ENCODE peak calls at places on chromosomes 7 and 10, in five cellular contexts. B, U, R, E and G are unnamed samples.

GRCh38 chr7:105309235-105310156 is 79.2 kb downstream of the SRPK2 start:
- DNase-seq in E (no peak), B (peak), R (no peak), U (no peak), G (no peak)

GRCh38 chr7:36396150-36396549 is 6.5 kb downstream of the ANLN start:
- DNase-seq in B (no peak), R (no peak), E (no peak), U (no peak), G (no peak)

GRCh38 chr7:22445140-22445722 is 54.8 kb downstream of the STEAP1B start:
- DNase-seq in R (no peak), E (no peak), U (no peak), B (peak), G (peak)

GRCh38 chr7:52447781-52448180 is 587.7 kb upstream of the POM121L12 start:
- DNase-seq in E (no peak), U (no peak), B (no peak), R (no peak), G (no peak)

GRCh38 chr7:140533394-140533872 is 54.1 kb upstream of the MKRN1 start:
- DNase-seq in E (no peak), R (no peak), B (no peak), U (no peak), G (no peak)

GRCh38 chr7:117338020-117338419 is 15.2 kb upstream of the WNT2 start:
- DNase-seq in U (no peak), R (no peak), B (no peak), E (no peak), G (no peak)

GRCh38 chr7:73851410-73852338 is 9.3 kb upstream of the TMEM270 start:
- DNase-seq in R (peak), B (no peak), U (no peak), E (peak), G (peak)

GRCh38 chr10:4596951-4597350 is 229.1 kb upstream of the AKR1E2 start:
- DNase-seq in U (no peak), E (no peak), R (no peak), B (no peak), G (no peak)

GRCh38 chr10:122029503-122030199 is 40.7 kb downstream of the TACC2 start:
- DNase-seq in R (no peak), E (no peak), B (peak), U (no peak), G (no peak)

GRCh38 chr7:138889566-138889965 is 91.6 kb upstream of the ATP6V0A4 start:
- DNase-seq in E (no peak), B (no peak), U (no peak), R (no peak), G (no peak)

GRCh38 chr10:101442456-101442800 is 88.5 kb downstream of the BTRC start:
- DNase-seq in E (no peak), U (no peak), B (no peak), R (no peak), G (no peak)

GRCh38 chr10:17348111-17349008 is 106.0 kb downstream of the ST8SIA6 start:
- DNase-seq in B (peak), U (no peak), E (peak), R (no peak), G (no peak)

GRCh38 chr10:90665905-90666662 is 191.8 kb downstream of the HTR7 start:
- DNase-seq in B (no peak), U (no peak), R (no peak), E (no peak), G (no peak)

GRCh38 chr10:25849971-25850370 is 84.1 kb upstream of the MYO3A start:
- DNase-seq in U (no peak), E (no peak), B (no peak), R (no peak), G (no peak)

GRCh38 chr7:111210996-111211395 is 120.1 kb downstream of the LRRN3 start:
- DNase-seq in R (no peak), B (no peak), U (no peak), E (no peak), G (no peak)

GRCh38 chr10:70190581-70190980 is 20.3 kb upstream of the SAR1A start:
- DNase-seq in U (no peak), R (no peak), B (no peak), E (no peak), G (no peak)

GRCh38 chr7:35613150-35613549 is 81.8 kb downstream of the HERPUD2 start:
- DNase-seq in B (no peak), E (no peak), R (no peak), U (no peak), G (no peak)

GRCh38 chr10:72310241-72310633 is 36.5 kb downstream of the DDIT4 start:
- DNase-seq in U (no peak), B (peak), R (no peak), E (no peak), G (no peak)

GRCh38 chr10:99860466-99860865 is 78.0 kb downstream of the ABCC2 start:
- DNase-seq in E (no peak), B (no peak), R (no peak), U (no peak), G (no peak)

GRCh38 chr10:125795111-125795510 is 19.5 kb upstream of the MMP21 start:
- DNase-seq in E (no peak), B (no peak), R (no peak), U (no peak), G (no peak)

GRCh38 chr7:28497026-28497425 is 84.7 kb downstream of the CREB5 start:
- DNase-seq in B (no peak), E (no peak), R (no peak), U (no peak), G (no peak)

GRCh38 chr7:119377-120163 is 72.8 kb upstream of the FAM20C start:
- DNase-seq in B (peak), R (no peak), U (no peak), E (no peak), G (no peak)

GRCh38 chr10:132702601-132703304 is 83.2 kb downstream of the NKX6-2 start:
- DNase-seq in R (no peak), E (no peak), B (no peak), U (no peak), G (no peak)

GRCh38 chr10:60681103-60681502 is 97.2 kb upstream of the CDK1 start:
- DNase-seq in U (no peak), B (no peak), R (no peak), E (no peak), G (no peak)

GRCh38 chr7:105164751-105165150 is 150.7 kb downstream of the KMT2E start:
- DNase-seq in R (no peak), B (no peak), E (no peak), U (no peak), G (no peak)

GRCh38 chr10:28975891-28976471 is 298.7 kb downstream of the BAMBI start:
- DNase-seq in B (no peak), U (no peak), R (no peak), E (no peak), G (no peak)

GRCh38 chr10:32317795-32318194 is 29.2 kb downstream of the EPC1 start:
- DNase-seq in R (no peak), B (no peak), E (no peak), U (peak), G (peak)

GRCh38 chr7:2796358-2797352 is 47.5 kb downstream of the GNA12 start:
- DNase-seq in E (no peak), U (no peak), B (no peak), R (no peak), G (no peak)

GRCh38 chr7:90483236-90483635 is 13.8 kb downstream of the PTTG1IP2 start:
- DNase-seq in U (no peak), B (no peak), E (no peak), R (no peak), G (no peak)

GRCh38 chr7:116525298-116525912 is 569 bp downstream of the CAV1 start:
- DNase-seq in E (no peak), B (peak), U (peak), R (peak), G (peak)

GRCh38 chr7:137399827-137400823 is 56.6 kb upstream of the PTN start:
- DNase-seq in B (no peak), U (no peak), R (no peak), E (no peak), G (no peak)

GRCh38 chr7:108455833-108456677 is at the start of gene NRCAM:
- DNase-seq in U (peak), E (no peak), R (peak), B (peak), G (peak)

GRCh38 chr7:139043823-139044812 is 8.3 kb upstream of the ZC3HAV1L start:
- DNase-seq in U (no peak), R (peak), B (no peak), E (no peak), G (no peak)

GRCh38 chr10:3803295-3803883 is 18.4 kb upstream of the KLF6 start:
- DNase-seq in U (no peak), E (no peak), B (no peak), R (no peak), G (no peak)

GRCh38 chr7:2621948-2622640 is 9.7 kb upstream of the TTYH3 start:
- DNase-seq in B (peak), E (no peak), U (no peak), R (no peak), G (no peak)

GRCh38 chr7:27187158-27187701 is 2.2 kb upstream of the HOXA11 start:
- DNase-seq in R (no peak), U (no peak), B (no peak), E (no peak), G (no peak)

GRCh38 chr7:1591876-1592275 is 22.0 kb upstream of the PSMG3 start:
- DNase-seq in U (no peak), R (no peak), B (no peak), E (no peak), G (no peak)

GRCh38 chr7:151684408-151685175 is 164.9 kb upstream of the RHEB start:
- DNase-seq in E (no peak), B (peak), U (no peak), R (no peak), G (no peak)

GRCh38 chr10:12720217-12720981 is 281.1 kb downstream of the CCDC3 start:
- DNase-seq in R (peak), B (no peak), U (no peak), E (peak), G (no peak)

GRCh38 chr10:121485443-121486139 is 112.7 kb downstream of the FGFR2 start:
- DNase-seq in R (no peak), E (no peak), B (no peak), U (no peak), G (no peak)